ENCODE peak calls at places on chromosomes 16 and 17, in four cellular contexts. R, A, P and Q are unnamed samples.

GRCh38 chr17:3529817-3530741 is 27.5 kb downstream of the TRPV3 start:
- DNase-seq in P (peak; percentile 87), A (no peak), R (no peak), Q (no peak)

GRCh38 chr16:85675528-85675927 is 13.2 kb downstream of the GINS2 start:
- DNase-seq in P (peak; percentile 38), A (peak; percentile 44), R (no peak), Q (no peak)

GRCh38 chr16:64459821-64460220 is 662.0 kb downstream of the CDH11 start:
- DNase-seq in R (no peak), A (no peak), P (no peak), Q (no peak)

GRCh38 chr17:63696381-63696961 is 3.5 kb downstream of the LIMD2 start:
- DNase-seq in A (peak; percentile 58), P (peak; percentile 59), R (peak; percentile 80), Q (no peak)

GRCh38 chr17:44966348-44967025 is 1.6 kb downstream of the C1QL1 start:
- DNase-seq in R (peak; percentile 58), P (no peak), A (no peak), Q (no peak)

GRCh38 chr16:5854027-5854426 is 756.4 kb upstream of the EEF2KMT start:
- DNase-seq in P (no peak), A (no peak), R (no peak), Q (no peak)

GRCh38 chr17:72171703-72172670 is 51.2 kb downstream of the SOX9 start:
- DNase-seq in A (no peak), P (no peak), R (no peak), Q (no peak)

GRCh38 chr17:12085076-12085949 is 64.6 kb downstream of the MAP2K4 start:
- DNase-seq in P (peak; percentile 39), A (no peak), R (no peak), Q (no peak)

GRCh38 chr16:88287219-88287618 is 95.5 kb upstream of the ZNF469 start:
- DNase-seq in A (peak; percentile 80), R (peak; percentile 60), P (peak; percentile 18), Q (no peak)

GRCh38 chr16:81447383-81448101 is 2.9 kb downstream of the CMIP start:
- DNase-seq in P (peak; percentile 57), R (no peak), A (no peak), Q (no peak)

GRCh38 chr17:4892063-4892410 is 7.3 kb upstream of the C17orf107 start:
- DNase-seq in P (no peak), R (no peak), A (no peak), Q (no peak)

GRCh38 chr17:60599220-60599619 is 773 bp upstream of the PPM1D start:
- DNase-seq in R (peak; percentile 39), A (no peak), P (no peak), Q (no peak)

GRCh38 chr17:57481901-57482300 is 225.6 kb downstream of the MSI2 start:
- DNase-seq in R (no peak), P (no peak), A (peak; percentile 58), Q (no peak)

GRCh38 chr17:48162946-48163506 is 55.5 kb downstream of the SNX11 start:
- DNase-seq in A (no peak), P (peak; percentile 56), R (no peak), Q (no peak)

GRCh38 chr17:80931421-80932265 is 60.0 kb upstream of the CHMP6 start:
- DNase-seq in A (no peak), P (no peak), R (no peak), Q (no peak)

GRCh38 chr17:55642741-55643140 is 79.9 kb downstream of the TMEM100 start:
- DNase-seq in R (no peak), P (no peak), A (no peak), Q (no peak)
- TF ChIP-seq ZBTB33 in R (no peak), P (no peak), A (no peak), Q (no peak)

GRCh38 chr17:17792551-17793377 is 44.0 kb downstream of the SREBF1 start:
- DNase-seq in A (peak; percentile 28), R (peak; percentile 84), P (no peak), Q (no peak)
- TF ChIP-seq SMC3 in A (no peak), R (no peak), P (no peak), Q (no peak)

GRCh38 chr16:56576585-56577299 is 11.9 kb downstream of the MT4 start:
- DNase-seq in R (peak; percentile 63), P (peak; percentile 69), A (peak; percentile 77), Q (peak; percentile 32)
- TF ChIP-seq ZBTB33 in R (no peak), P (no peak), A (no peak), Q (no peak)

GRCh38 chr16:53922067-53922804 is 218.3 kb downstream of the FTO start:
- DNase-seq in A (no peak), R (no peak), P (no peak), Q (no peak)
- TF ChIP-seq SMC3 in A (no peak), R (no peak), P (no peak), Q (no peak)